ENCODE peak calls at places on chromosomes 4 and X, in nine cellular contexts. T is AG04449, A is A549, S is A673, H is hepatocyte, C is osteocyte, F is right lobe of liver, Q is astrocyte of the spinal cord, B is thoracic aorta. U is an unnamed sample.

GRCh38 chr4:85078016-85078415 is 111.5 kb upstream of the WDFY3 start:
- DNase-seq in C (no peak), Q (no peak), A (no peak), F (no peak), T (no peak), S (no peak), B (no peak), H (no peak), U (no peak)

GRCh38 chrX:39258331-39258730 is 457.1 kb downstream of the MID1IP1 start:
- DNase-seq in A (no peak), B (no peak), H (no peak), C (no peak), Q (no peak), S (no peak), F (no peak), T (no peak), U (no peak)

GRCh38 chr4:149891381-149891780 is 75.7 kb upstream of the IQCM start:
- DNase-seq in S (no peak), A (no peak), Q (no peak), H (no peak), F (no peak), C (no peak), B (no peak), T (no peak), U (no peak)

GRCh38 chr4:158043971-158044618 is 128.7 kb downstream of the GASK1B start:
- DNase-seq in C (peak), Q (no peak), H (no peak), B (no peak), T (no peak), A (no peak), S (no peak), F (no peak), U (no peak)

GRCh38 chr4:41120297-41121217 is 93.8 kb downstream of the APBB2 start:
- DNase-seq in A (no peak), C (no peak), S (no peak), Q (peak), B (peak), H (peak), T (no peak), F (peak), U (no peak)

GRCh38 chrX:19902110-19902509 is 14.7 kb upstream of the SH3KBP1 start:
- DNase-seq in C (no peak), F (no peak), A (no peak), H (no peak), Q (no peak), B (no peak), T (no peak), S (no peak), U (no peak)

GRCh38 chr4:136925203-136925602 is 607.1 kb downstream of the PCDH18 start:
- DNase-seq in T (no peak), H (no peak), F (no peak), C (no peak), Q (no peak), B (no peak), S (no peak), A (no peak), U (no peak)

GRCh38 chr4:165720411-165721082 is 152.5 kb upstream of the TLL1 start:
- DNase-seq in T (no peak), H (no peak), F (no peak), S (no peak), B (no peak), A (no peak), Q (no peak), C (no peak), U (no peak)

GRCh38 chr4:183165371-183165770 is 66.3 kb downstream of the WWC2 start:
- DNase-seq in B (no peak), S (peak), H (no peak), A (no peak), F (no peak), C (no peak), T (no peak), Q (no peak), U (no peak)

GRCh38 chr4:39044947-39045734 is 12.9 kb upstream of the TMEM156 start:
- DNase-seq in H (no peak), Q (peak), S (no peak), B (no peak), T (no peak), F (no peak), C (no peak), A (no peak), U (peak)

GRCh38 chr4:80196259-80197131 is 808 bp upstream of the PRDM8 start:
- DNase-seq in C (no peak), H (no peak), S (no peak), Q (no peak), T (no peak), A (no peak), B (no peak), F (no peak), U (no peak)

GRCh38 chr4:85498068-85498733 is 23.3 kb downstream of the ARHGAP24 start:
- DNase-seq in F (peak), Q (peak), A (no peak), B (no peak), T (no peak), H (no peak), S (no peak), C (no peak), U (peak)

GRCh38 chr4:10162341-10163000 is 45.9 kb upstream of the WDR1 start:
- DNase-seq in Q (no peak), S (no peak), B (no peak), A (no peak), H (peak), T (no peak), F (peak), C (no peak), U (no peak)

GRCh38 chrX:53950130-53950733 is 94.0 kb downstream of the PHF8 start:
- DNase-seq in Q (no peak), H (no peak), S (no peak), C (no peak), F (no peak), A (no peak), B (no peak), T (no peak), U (no peak)

GRCh38 chr4:82797591-82798081 is 960 bp downstream of the SCD5 start:
- DNase-seq in H (no peak), F (no peak), S (no peak), Q (peak), A (no peak), C (no peak), T (no peak), B (no peak), U (peak)

GRCh38 chr4:38514465-38515146 is 149.4 kb upstream of the KLF3 start:
- DNase-seq in Q (no peak), T (no peak), B (no peak), S (no peak), C (no peak), F (no peak), A (no peak), H (no peak), U (no peak)

GRCh38 chr4:188976644-188977115 is 837.4 kb downstream of the TRIML1 start:
- DNase-seq in A (no peak), T (peak), F (no peak), S (peak), H (peak), C (no peak), Q (peak), B (no peak), U (no peak)

GRCh38 chr4:115537387-115537786 is 424.0 kb upstream of the NDST4 start:
- DNase-seq in A (no peak), Q (peak), T (no peak), S (peak), F (no peak), C (no peak), B (no peak), H (peak), U (no peak)

GRCh38 chr4:185461565-185461964 is 10.0 kb downstream of the CCDC110 start:
- DNase-seq in F (no peak), S (no peak), Q (no peak), H (no peak), B (no peak), T (no peak), C (no peak), A (no peak), U (no peak)

GRCh38 chr4:185464184-185464583 is 7.3 kb downstream of the CCDC110 start:
- DNase-seq in T (no peak), Q (no peak), H (no peak), A (no peak), B (no peak), S (no peak), F (no peak), C (no peak), U (no peak)

GRCh38 chr4:185465707-185466106 is 5.8 kb downstream of the CCDC110 start:
- DNase-seq in S (no peak), T (no peak), B (no peak), F (no peak), C (no peak), H (no peak), A (no peak), Q (no peak), U (no peak)

GRCh38 chr4:185464887-185465286 is 6.6 kb downstream of the CCDC110 start:
- DNase-seq in T (no peak), Q (no peak), B (no peak), H (no peak), A (no peak), C (no peak), F (no peak), S (no peak), U (no peak)

DNA sequence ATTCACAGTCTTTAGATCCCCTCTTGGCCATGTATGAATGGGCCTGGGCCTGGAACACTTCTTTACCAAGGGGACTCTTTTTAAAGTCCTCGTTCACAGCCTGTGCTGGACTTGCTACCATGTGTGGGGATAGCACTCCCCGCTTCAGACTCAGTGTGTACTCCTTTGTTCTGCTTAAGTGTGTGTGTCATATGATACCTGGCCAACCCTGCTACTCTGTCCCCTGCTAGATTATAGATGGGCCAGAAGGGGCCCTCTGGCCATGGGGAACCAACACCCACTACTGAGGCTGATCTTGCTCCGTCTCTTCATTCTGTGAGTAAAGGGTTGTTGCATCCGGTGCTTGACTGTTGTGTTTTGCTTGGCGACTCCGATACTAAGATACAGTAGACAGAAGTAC is 8.0 kb downstream of the CCDC110 start:
- DNase-seq in B (no peak), C (no peak), H (no peak), S (no peak), Q (no peak), F (no peak), T (no peak), A (no peak), U (no peak)
- TF ChIP-seq CTCF in B (no peak), C (no peak), H (no peak), S (no peak), Q (no peak), F (no peak), T (no peak), A (no peak), U (no peak)

GRCh38 chrX:99301990-99302389 is 1108.1 kb downstream of the PCDH19 start:
- DNase-seq in C (no peak), B (no peak), S (peak), Q (no peak), H (peak), F (no peak), T (no peak), A (no peak), U (no peak)
- TF ChIP-seq CTCF in C (peak), B (no peak), S (peak), Q (no peak), H (peak), F (peak), T (no peak), A (peak), U (peak)

GRCh38 chrX:100615015-100615414 is 21.6 kb downstream of the TSPAN6 start:
- DNase-seq in T (no peak), F (no peak), S (peak), Q (peak), B (no peak), H (peak), A (peak), C (no peak), U (peak)

GRCh38 chrX:100606753-100607152 is 22.0 kb downstream of the TNMD start:
- DNase-seq in H (no peak), B (no peak), S (no peak), A (no peak), C (no peak), Q (no peak), F (no peak), T (no peak), U (no peak)

GRCh38 chrX:100611951-100612350 is 24.7 kb downstream of the TSPAN6 start:
- DNase-seq in S (no peak), F (no peak), Q (no peak), T (no peak), C (no peak), A (no peak), B (no peak), H (no peak), U (no peak)

DNA sequence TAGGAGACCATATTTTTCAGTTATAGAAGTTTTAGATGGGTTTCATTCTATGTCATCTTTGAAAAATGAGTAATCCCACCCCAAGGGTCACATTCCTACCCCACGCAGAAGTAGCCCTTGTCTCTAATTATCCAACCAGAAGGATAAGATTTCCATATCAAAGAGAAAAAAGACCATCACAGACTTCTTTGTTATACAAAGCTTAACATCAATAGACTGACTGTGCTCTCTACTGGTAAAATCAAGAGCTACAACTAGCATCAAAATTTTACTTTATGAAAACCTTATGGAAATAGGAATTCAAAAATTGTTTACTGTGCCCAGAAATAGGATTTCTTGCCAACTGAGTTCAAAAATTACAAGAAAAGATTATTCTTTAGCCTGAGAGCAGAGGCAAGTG is 24.9 kb downstream of the TNMD start:
- DNase-seq in B (no peak), A (no peak), F (no peak), C (no peak), H (no peak), S (no peak), T (no peak), Q (no peak), U (no peak)
- TF ChIP-seq CTCF in B (no peak), A (peak), F (no peak), C (peak), H (peak), S (peak), T (no peak), Q (no peak), U (no peak)

GRCh38 chrX:123223859-123224258 is 39.8 kb downstream of the GRIA3 start:
- DNase-seq in Q (no peak), F (no peak), B (no peak), T (no peak), A (no peak), H (no peak), S (no peak), C (no peak), U (peak)
- TF ChIP-seq CTCF in Q (no peak), F (no peak), B (no peak), T (no peak), A (no peak), H (no peak), S (no peak), C (no peak), U (no peak)

GRCh38 chr4:92303621-92304027 is at the start of gene GRID2:
- DNase-seq in T (no peak), F (no peak), H (peak), A (peak), Q (peak), S (peak), B (no peak), C (no peak), U (peak)
- TF ChIP-seq CTCF in T (no peak), F (no peak), H (peak), A (no peak), Q (peak), S (no peak), B (no peak), C (peak), U (no peak)

DNA sequence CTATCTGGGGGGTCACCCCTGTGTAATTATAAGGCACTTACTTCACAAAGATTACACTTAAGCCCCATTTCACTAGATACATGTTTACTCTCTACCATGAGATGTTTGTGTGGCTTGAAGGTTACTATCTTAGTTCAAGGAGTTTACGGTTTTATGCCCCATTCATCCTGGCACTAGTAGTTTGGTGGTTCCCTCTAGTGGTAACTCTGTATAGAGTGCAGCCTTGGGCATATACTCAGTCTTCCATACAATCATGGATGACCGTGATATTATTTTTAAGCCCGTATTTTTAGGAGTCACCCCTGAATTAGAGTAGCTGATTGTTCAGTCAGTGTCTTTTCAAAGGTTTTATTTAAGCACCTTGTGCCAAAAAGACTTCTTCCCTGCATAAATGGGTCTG is 109.9 kb upstream of the FAM47C start:
- DNase-seq in T (no peak), Q (no peak), A (no peak), S (peak), C (no peak), H (peak), F (no peak), B (no peak), U (no peak)
- TF ChIP-seq CTCF in T (no peak), Q (peak), A (peak), S (peak), C (peak), H (peak), F (peak), B (no peak), U (peak)